ENCODE peak calls at places on chromosomes 6 and 20, in eight cellular contexts. L, H, U, R, S, A, V and M are unnamed samples.

GRCh38 chr20:32709528-32710121 is 33.6 kb downstream of the COMMD7 start:
- DNase-seq in L (peak), H (peak), U (no peak), R (no peak), S (no peak), A (no peak), V (no peak), M (no peak)

GRCh38 chr6:155040154-155040553 is 45.0 kb downstream of the TIAM2 start:
- DNase-seq in L (no peak), H (no peak), U (no peak), R (no peak), S (no peak), A (no peak), V (no peak), M (no peak)

GRCh38 chr20:62009322-62009721 is 56.4 kb downstream of the TAF4 start:
- DNase-seq in L (no peak), H (no peak), U (no peak), R (no peak), S (no peak), A (no peak), V (no peak), M (no peak)

GRCh38 chr6:169263836-169264608 is 10.4 kb upstream of the THBS2 start:
- DNase-seq in L (no peak), H (peak), U (peak), R (peak), S (no peak), A (peak), V (peak), M (no peak)

GRCh38 chr6:17877196-17877889 is 110.1 kb downstream of the KIF13A start:
- DNase-seq in L (peak), H (peak), U (no peak), R (no peak), S (no peak), A (peak), V (no peak), M (peak)

GRCh38 chr6:26020291-26020982 is 57.8 kb downstream of the TRIM38 start:
- DNase-seq in L (peak), H (peak), U (peak), R (peak), S (peak), A (peak), V (peak), M (peak)

GRCh38 chr20:62744761-62745160 is 36.1 kb downstream of the NTSR1 start:
- DNase-seq in L (no peak), H (no peak), U (no peak), R (no peak), S (peak), A (no peak), V (no peak), M (no peak)

GRCh38 chr20:52869276-52869675 is 102.9 kb upstream of the TSHZ2 start:
- DNase-seq in L (no peak), H (no peak), U (no peak), R (no peak), S (no peak), A (no peak), V (no peak), M (no peak)

GRCh38 chr6:4607026-4607704 is 169.0 kb upstream of the CDYL start:
- DNase-seq in L (peak), H (peak), U (peak), R (peak), S (no peak), A (peak), V (no peak), M (peak)

GRCh38 chr20:24610341-24611115 is 141.1 kb downstream of the SYNDIG1 start:
- DNase-seq in L (no peak), H (no peak), U (no peak), R (no peak), S (no peak), A (no peak), V (no peak), M (peak)

GRCh38 chr20:58140787-58141396 is 87.6 kb downstream of the ANKRD60 start:
- DNase-seq in L (no peak), H (no peak), U (no peak), R (no peak), S (no peak), A (no peak), V (no peak), M (no peak)

GRCh38 chr20:34997171-34997570 is 41.5 kb downstream of the MYH7B start:
- DNase-seq in L (no peak), H (peak), U (peak), R (peak), S (no peak), A (no peak), V (no peak), M (peak)

GRCh38 chr20:63959699-63960075 is 3.5 kb upstream of the UCKL1 start:
- DNase-seq in L (no peak), H (no peak), U (no peak), R (no peak), S (no peak), A (no peak), V (no peak), M (no peak)

GRCh38 chr6:106257195-106257594 is 68.4 kb downstream of the ATG5 start:
- DNase-seq in L (peak), H (peak), U (no peak), R (no peak), S (no peak), A (peak), V (peak), M (peak)

GRCh38 chr20:56981301-56981700 is 285.1 kb downstream of the BMP7 start:
- DNase-seq in L (no peak), H (no peak), U (no peak), R (no peak), S (no peak), A (no peak), V (no peak), M (no peak)

GRCh38 chr20:61941721-61942405 is 123.8 kb downstream of the TAF4 start:
- DNase-seq in L (no peak), H (no peak), U (no peak), R (no peak), S (peak), A (no peak), V (no peak), M (no peak)

GRCh38 chr6:36928547-36928918 is 26.0 kb upstream of the PI16 start:
- DNase-seq in L (no peak), H (no peak), U (no peak), R (no peak), S (no peak), A (no peak), V (no peak), M (no peak)

GRCh38 chr6:163893609-163894189 is 479.2 kb downstream of the QKI start:
- DNase-seq in L (no peak), H (no peak), U (no peak), R (no peak), S (no peak), A (no peak), V (no peak), M (no peak)

GRCh38 chr20:34824861-34825529 is 456 bp downstream of the NCOA6 start:
- DNase-seq in L (peak), H (peak), U (peak), R (peak), S (peak), A (peak), V (peak), M (no peak)